ENCODE peak calls at places on chromosomes 13 and 19, in six cellular contexts. T is upper lobe of left lung, Z is left ventricle myocardium superior, B is Right ventricle myocardium superior, N is hepatocyte, X is fibroblast of lung. M is an unnamed sample.

GRCh38 chr19:38674388-38675133 is 27.1 kb downstream of the ACTN4 start:
- DNase-seq in T (no peak), Z (peak; percentile 20), B (no peak), N (peak; percentile 57), X (peak; percentile 36), M (no peak)

GRCh38 chr13:60617863-60618733 is 221.1 kb downstream of the TDRD3 start:
- DNase-seq in T (no peak), Z (no peak), B (no peak), N (peak; percentile 19), X (peak; percentile 13), M (no peak)

GRCh38 chr19:38528931-38529330 is 88.8 kb downstream of the MAP4K1 start:
- DNase-seq in T (no peak), Z (no peak), B (no peak), N (no peak), X (no peak), M (no peak)

GRCh38 chr13:110113284-110113764 is 193.6 kb downstream of the COL4A1 start:
- DNase-seq in T (no peak), Z (no peak), B (no peak), N (no peak), X (no peak), M (no peak)

GRCh38 chr19:18223860-18224524 is 2.2 kb downstream of the PDE4C start:
- DNase-seq in T (peak; percentile 48), Z (peak; percentile 70), B (peak; percentile 72), N (peak; percentile 64), X (no peak), M (no peak)

GRCh38 chr19:29872224-29872731 is 60.5 kb downstream of the CCNE1 start:
- DNase-seq in T (no peak), Z (no peak), B (no peak), N (peak; percentile 46), X (peak; percentile 5), M (no peak)

GRCh38 chr13:66076417-66076816 is 1153.7 kb downstream of the PCDH9 start:
- DNase-seq in T (no peak), Z (no peak), B (no peak), N (no peak), X (peak; percentile 36), M (no peak)

GRCh38 chr19:35038623-35039512 is 2.7 kb upstream of the HPN start:
- DNase-seq in T (no peak), Z (no peak), B (peak; percentile 68), N (no peak), X (peak; percentile 34), M (no peak)

GRCh38 chr19:590396-590745 is 690 bp downstream of the HCN2 start:
- DNase-seq in T (no peak), Z (no peak), B (no peak), N (peak; percentile 56), X (peak; percentile 30), M (no peak)

GRCh38 chr13:52862358-52863206 is 14.1 kb upstream of the PCDH8 start:
- DNase-seq in T (no peak), Z (peak; percentile 28), B (no peak), N (no peak), X (no peak), M (no peak)

GRCh38 chr13:72638059-72638815 is 89.2 kb downstream of the MZT1 start:
- DNase-seq in T (no peak), Z (no peak), B (no peak), N (no peak), X (no peak), M (no peak)

GRCh38 chr19:55538132-55538531 is 1.2 kb upstream of the SBK2 start:
- DNase-seq in T (no peak), Z (no peak), B (no peak), N (no peak), X (no peak), M (no peak)

GRCh38 chr19:50252111-50252886 is 48.9 kb downstream of the MYH14 start:
- DNase-seq in T (no peak), Z (no peak), B (no peak), N (no peak), X (peak; percentile 9), M (no peak)

GRCh38 chr13:33316890-33317289 is 31.3 kb upstream of the STARD13 start:
- DNase-seq in T (no peak), Z (no peak), B (no peak), N (no peak), X (no peak), M (no peak)

GRCh38 chr13:44870456-44870929 is 118.8 kb downstream of the NUFIP1 start:
- DNase-seq in T (peak; percentile 89), Z (peak; percentile 78), B (peak; percentile 76), N (no peak), X (no peak), M (no peak)

GRCh38 chr19:37999309-38000213 is 92.6 kb downstream of the SIPA1L3 start:
- DNase-seq in T (peak; percentile 31), Z (peak; percentile 72), B (peak; percentile 71), N (no peak), X (peak; percentile 95), M (no peak)

GRCh38 chr13:50282016-50282415 is 266.8 kb downstream of the KCNRG start:
- DNase-seq in T (no peak), Z (no peak), B (no peak), N (no peak), X (no peak), M (no peak)

GRCh38 chr13:98957731-98958442 is 20.0 kb downstream of the DOCK9 start:
- DNase-seq in T (no peak), Z (no peak), B (no peak), N (no peak), X (no peak), M (no peak)

GRCh38 chr19:11268783-11269267 is 6.5 kb upstream of the DOCK6 start:
- DNase-seq in T (peak; percentile 59), Z (peak; percentile 85), B (peak; percentile 85), N (no peak), X (peak; percentile 79), M (no peak)

GRCh38 chr13:36819811-36820140 is 754 bp downstream of the RFXAP start:
- DNase-seq in T (peak; percentile 25), Z (no peak), B (no peak), N (peak; percentile 19), X (peak; percentile 37), M (no peak)

GRCh38 chr13:33367186-33367895 is 81.8 kb upstream of the STARD13 start:
- DNase-seq in T (no peak), Z (no peak), B (no peak), N (no peak), X (no peak), M (no peak)

GRCh38 chr13:111337206-111337605 is 16.8 kb downstream of the TEX29 start:
- DNase-seq in T (no peak), Z (no peak), B (no peak), N (peak; percentile 63), X (peak; percentile 95), M (no peak)